ENCODE peak calls at places on chromosomes 4 and X, in nine cellular contexts. U is left ventricle myocardium inferior, K is K562, N is heart left ventricle, R is IMR-90, Q is colonic mucosa, S is mammary epithelial cell, H is dorsolateral prefrontal cortex, V is Panc1. P is an unnamed sample.
A peak's percentile ranks its signal among the peaks of the same experiment; 100 is the strongest.

GRCh38 chrX:20046864-20047263 is 56.0 kb upstream of the BCLAF3 start:
- DNase-seq in U (no peak), K (no peak), N (no peak), R (no peak), Q (no peak), S (peak; percentile 46), H (no peak), V (no peak), P (peak; percentile 11)

GRCh38 chr4:26992657-26993361 is 132.2 kb downstream of the STIM2 start:
- DNase-seq in U (no peak), K (peak; percentile 11), N (peak; percentile 40), R (peak; percentile 89), Q (no peak), S (peak; percentile 54), H (peak; percentile 7), V (no peak), P (no peak)

GRCh38 chrX:45749375-45749774 is 548.7 kb upstream of the DIPK2B start:
- DNase-seq in U (no peak), K (no peak), N (no peak), R (no peak), Q (no peak), S (no peak), H (no peak), V (no peak), P (no peak)

GRCh38 chrX:111914398-111915092 is 38.6 kb downstream of the TRPC5OS start:
- DNase-seq in U (no peak), K (no peak), N (no peak), R (peak; percentile 55), Q (no peak), S (no peak), H (no peak), V (peak; percentile 50), P (no peak)

GRCh38 chr4:10078481-10079233 is 37.9 kb downstream of the WDR1 start:
- DNase-seq in U (peak; percentile 13), K (no peak), N (peak; percentile 16), R (no peak), Q (no peak), S (no peak), H (no peak), V (no peak), P (no peak)

GRCh38 chr4:166279261-166279660 is 406.2 kb downstream of the TLL1 start:
- DNase-seq in U (no peak), K (no peak), N (no peak), R (no peak), Q (no peak), S (no peak), H (no peak), V (no peak), P (no peak)

GRCh38 chrX:135193740-135194139 is 22.5 kb upstream of the CT55 start:
- DNase-seq in U (no peak), K (no peak), N (no peak), R (no peak), Q (no peak), S (no peak), H (no peak), V (no peak), P (no peak)

GRCh38 chrX:97563531-97564133 is 679.9 kb downstream of the RPA4 start:
- DNase-seq in U (peak; percentile 16), K (no peak), N (peak; percentile 18), R (peak; percentile 71), Q (peak; percentile 29), S (peak; percentile 26), H (no peak), V (no peak), P (peak; percentile 17)

GRCh38 chr4:169975837-169976796 is 50.1 kb downstream of the MFAP3L start:
- DNase-seq in U (no peak), K (no peak), N (no peak), R (no peak), Q (peak; percentile 49), S (peak; percentile 7), H (no peak), V (no peak), P (peak; percentile 99)

GRCh38 chr4:169968999-169969398 is 57.2 kb downstream of the MFAP3L start:
- DNase-seq in U (no peak), K (no peak), N (no peak), R (peak; percentile 11), Q (no peak), S (peak; percentile 44), H (no peak), V (no peak), P (no peak)

GRCh38 chr4:169976951-169977350 is 49.2 kb downstream of the MFAP3L start:
- DNase-seq in U (no peak), K (no peak), N (no peak), R (no peak), Q (no peak), S (no peak), H (no peak), V (no peak), P (no peak)

GRCh38 chr4:169975131-169975836 is 50.9 kb downstream of the MFAP3L start:
- DNase-seq in U (no peak), K (no peak), N (no peak), R (no peak), Q (no peak), S (no peak), H (no peak), V (no peak), P (no peak)

DNA sequence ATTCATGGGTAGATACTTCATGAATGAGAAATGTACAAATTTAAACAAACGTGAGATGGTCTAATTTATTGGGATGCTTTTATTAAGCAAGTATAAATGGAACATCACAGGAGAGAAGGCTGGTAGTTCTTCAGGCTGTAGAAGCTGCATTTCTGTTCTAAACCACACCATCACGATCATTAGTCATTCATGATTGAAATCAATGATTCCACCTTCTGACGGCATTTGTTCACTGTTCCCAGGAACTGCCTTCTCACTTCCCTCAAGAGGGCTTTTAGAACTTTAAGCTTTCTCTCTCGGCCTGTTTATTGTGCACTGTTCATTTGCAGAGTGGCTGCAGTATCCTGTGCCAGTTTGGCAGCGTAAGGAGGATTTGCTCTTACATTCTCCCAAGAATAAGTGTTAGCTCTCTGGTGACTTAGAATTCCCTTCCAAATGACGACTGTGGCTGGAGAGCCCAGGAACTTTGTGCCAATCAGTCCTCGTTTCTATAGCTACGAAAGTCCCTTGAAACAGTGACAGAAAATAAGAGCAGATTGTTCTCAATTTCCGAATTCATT is 54.7 kb downstream of the MFAP3L start:
- DNase-seq in U (no peak), K (no peak), N (no peak), R (no peak), Q (no peak), S (peak; percentile 19), H (no peak), V (no peak), P (no peak)
- H3K27ac ChIP-seq in U (no peak overlapping the region), K (no peak overlapping the region), N (no peak overlapping the region), R (no peak overlapping the region), Q (no peak overlapping the region), S (no peak overlapping the region), H (no peak overlapping the region), V (no peak overlapping the region), P (no peak overlapping the region)

GRCh38 chr4:175998782-175999181 is 66.9 kb upstream of the WDR17 start:
- DNase-seq in U (no peak), K (no peak), N (no peak), R (no peak), Q (no peak), S (peak; percentile 41), H (no peak), V (no peak), P (peak; percentile 29)

GRCh38 chr4:175999944-176000343 is 65.7 kb upstream of the WDR17 start:
- DNase-seq in U (no peak), K (no peak), N (no peak), R (no peak), Q (no peak), S (no peak), H (no peak), V (no peak), P (no peak)

GRCh38 chr4:176005766-176006165 is 59.9 kb upstream of the WDR17 start:
- DNase-seq in U (no peak), K (no peak), N (no peak), R (no peak), Q (no peak), S (no peak), H (no peak), V (no peak), P (no peak)

GRCh38 chr4:176001171-176002006 is 64.3 kb upstream of the WDR17 start:
- DNase-seq in U (no peak), K (no peak), N (peak; percentile 19), R (peak; percentile 0), Q (peak; percentile 20), S (no peak), H (no peak), V (no peak), P (peak; percentile 86)

DNA sequence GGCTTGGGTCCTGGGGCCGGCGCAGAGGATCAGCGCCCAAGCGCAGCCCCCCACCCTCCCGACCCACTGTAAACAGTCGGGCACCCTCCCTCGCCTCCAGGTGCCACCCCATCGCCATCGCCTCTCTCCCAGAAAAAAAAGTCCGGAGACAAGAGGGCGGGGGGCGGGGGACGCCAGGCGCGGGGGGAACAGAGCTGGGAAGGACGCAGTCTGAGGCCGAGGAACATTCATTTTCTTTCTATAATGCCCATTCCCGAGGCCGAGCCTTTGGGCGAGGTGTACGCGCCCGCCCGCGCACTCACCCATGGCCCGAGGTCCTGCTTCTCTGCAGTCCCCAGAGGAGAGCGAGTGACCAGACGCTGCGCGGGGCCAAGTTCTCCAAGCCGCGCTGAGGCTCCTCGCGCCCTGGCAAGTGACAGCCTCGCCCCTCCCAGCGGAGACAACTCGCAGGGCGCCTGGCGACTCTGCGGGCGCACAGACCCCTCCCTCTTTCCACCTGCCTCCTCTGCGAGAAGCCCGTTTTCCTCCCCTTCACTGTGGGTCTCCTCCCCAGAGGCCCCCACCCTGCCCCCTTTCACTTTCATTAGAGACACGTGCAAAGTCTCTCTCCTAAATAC is 63.5 kb upstream of the WDR17 start:
- DNase-seq in U (no peak), K (no peak), N (no peak), R (no peak), Q (peak; percentile 18), S (no peak), H (no peak), V (no peak), P (peak; percentile 86)
- H3K4me3 ChIP-seq in U (peak overlapping the region; percentile 64), K (no peak overlapping the region), N (peak overlapping the region; percentile 49), R (peak overlapping the region; percentile 36), Q (peak overlapping the region; percentile 23), S (peak overlapping the region; percentile 46), H (peak overlapping the region; percentile 61), V (peak overlapping the region; percentile 27), P (peak overlapping the region; percentile 65)

DNA sequence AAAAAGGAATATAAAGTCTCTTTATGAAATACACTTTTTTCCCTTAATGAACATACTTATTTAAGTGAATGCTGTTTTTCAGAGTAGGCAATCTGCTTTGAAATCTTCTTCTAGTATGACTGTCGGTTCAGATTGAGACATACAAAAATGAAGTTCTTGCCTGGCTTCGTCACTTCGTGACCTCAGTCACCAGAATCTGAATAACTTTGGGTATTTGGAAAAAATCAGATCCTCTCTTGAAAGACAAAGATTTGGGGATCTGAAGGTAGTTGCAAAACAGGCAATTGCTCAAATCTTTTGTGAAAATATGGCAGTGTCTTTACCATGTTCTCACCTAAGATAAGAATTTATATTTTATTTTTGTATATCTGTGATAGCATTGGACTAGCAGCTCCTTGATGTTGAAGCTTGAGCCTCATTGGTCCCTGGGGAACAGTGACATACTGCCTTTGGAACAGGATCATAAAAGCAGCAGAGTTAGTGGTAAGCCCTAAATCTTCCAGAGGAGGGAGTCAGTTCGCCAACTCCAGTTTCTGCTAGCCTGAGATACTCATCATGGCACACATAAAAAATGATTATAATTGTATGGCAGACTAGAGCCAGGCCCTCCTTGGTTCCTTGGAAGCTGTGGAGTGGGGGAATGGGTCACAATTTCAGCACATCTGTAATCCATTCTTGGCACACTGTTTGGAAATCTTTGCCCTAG is 4.9 kb downstream of the ARFIP1 start:
- DNase-seq in U (no peak), K (peak; percentile 39), N (no peak), R (peak; percentile 40), Q (no peak), S (peak; percentile 34), H (no peak), V (no peak), P (peak; percentile 71)
- TF ChIP-seq CTCF in U (no peak), K (no peak), N (no peak), R (peak; percentile 18), Q (no peak), S (peak; percentile 18), H (no peak), V (peak; percentile 21), P (peak; percentile 48)

GRCh38 chr4:40448875-40449274 is 113.7 kb downstream of the CHRNA9 start:
- DNase-seq in U (no peak), K (no peak), N (no peak), R (no peak), Q (peak; percentile 86), S (no peak), H (no peak), V (no peak), P (no peak)

GRCh38 chr4:40453912-40454311 is 118.8 kb downstream of the CHRNA9 start:
- DNase-seq in U (no peak), K (no peak), N (no peak), R (no peak), Q (no peak), S (no peak), H (no peak), V (no peak), P (no peak)

GRCh38 chr4:40454816-40455215 is 119.7 kb downstream of the CHRNA9 start:
- DNase-seq in U (no peak), K (no peak), N (no peak), R (no peak), Q (no peak), S (no peak), H (no peak), V (no peak), P (no peak)

GRCh38 chr4:40455340-40455902 is 120.3 kb downstream of the CHRNA9 start:
- DNase-seq in U (no peak), K (no peak), N (no peak), R (no peak), Q (no peak), S (peak; percentile 35), H (no peak), V (no peak), P (no peak)

GRCh38 chr4:40452490-40452813 is 117.3 kb downstream of the CHRNA9 start:
- DNase-seq in U (no peak), K (no peak), N (no peak), R (no peak), Q (no peak), S (no peak), H (no peak), V (no peak), P (no peak)
- H3K27ac ChIP-seq in U (no peak overlapping the region), K (no peak overlapping the region), N (no peak overlapping the region), R (no peak overlapping the region), Q (no peak overlapping the region), S (no peak overlapping the region), H (no peak overlapping the region), V (no peak overlapping the region), P (no peak overlapping the region)

P was measured in WERI-Rb-1.